ENCODE peak calls at places on chromosome 9, in eight cellular contexts. W is adrenal gland, U is prostate gland, I is lower lobe of right lung, K is lower leg skin, Z is mucosa of descending colon, M is stomach, P is IMR-90. L is an unnamed sample.

GRCh38 chr9:113589890-113590289 is 126.4 kb downstream of the RGS3 start:
- DNase-seq in Z (peak), P (peak), K (no peak), U (no peak), M (no peak), W (no peak), I (peak), L (no peak)

GRCh38 chr9:132773764-132774339 is 103.6 kb downstream of the GTF3C4 start:
- DNase-seq in P (no peak), U (no peak), K (no peak), W (no peak), M (no peak), Z (no peak), I (no peak), L (no peak)

GRCh38 chr9:24035816-24036215 is 209.8 kb upstream of the ELAVL2 start:
- DNase-seq in K (no peak), Z (no peak), I (no peak), P (no peak), M (no peak), U (no peak), W (no peak), L (no peak)

GRCh38 chr9:16192403-16193017 is 639.7 kb downstream of the CCDC171 start:
- DNase-seq in K (no peak), Z (no peak), M (no peak), P (peak), U (no peak), W (no peak), I (no peak), L (no peak)

GRCh38 chr9:37618817-37619216 is 26.4 kb upstream of the TOMM5 start:
- DNase-seq in P (peak), W (no peak), M (no peak), I (no peak), K (no peak), U (no peak), Z (no peak), L (no peak)

GRCh38 chr9:78212868-78213267 is 23.0 kb upstream of the CEP78 start:
- DNase-seq in I (no peak), W (no peak), U (no peak), K (no peak), Z (no peak), M (no peak), P (no peak), L (no peak)

GRCh38 chr9:17021379-17021970 is 113.4 kb upstream of the CNTLN start:
- DNase-seq in P (peak), I (no peak), M (no peak), U (no peak), W (no peak), K (no peak), Z (no peak), L (no peak)

GRCh38 chr9:122118343-122119165 is 25.4 kb upstream of the TTLL11 start:
- DNase-seq in W (no peak), K (no peak), U (no peak), I (no peak), Z (no peak), P (peak), M (no peak), L (no peak)

GRCh38 chr9:74942801-74943200 is 9.9 kb downstream of the C9orf40 start:
- DNase-seq in W (no peak), U (no peak), K (no peak), M (no peak), P (peak), I (no peak), Z (no peak), L (no peak)

GRCh38 chr9:112443200-112443599 is 43.4 kb upstream of the KIAA1958 start:
- DNase-seq in Z (peak), P (peak), I (no peak), K (no peak), U (no peak), W (no peak), M (no peak), L (no peak)

GRCh38 chr9:125650271-125650737 is 56.7 kb downstream of the MAPKAP1 start:
- DNase-seq in Z (no peak), M (no peak), P (peak), I (no peak), U (no peak), W (no peak), K (no peak), L (no peak)

GRCh38 chr9:132164604-132165362 is 2.9 kb downstream of the NTNG2 start:
- DNase-seq in I (no peak), U (no peak), Z (peak), P (no peak), W (peak), M (no peak), K (peak), L (no peak)

GRCh38 chr9:5644522-5644921 is 15.6 kb downstream of the RIC1 start:
- DNase-seq in U (no peak), M (no peak), I (no peak), K (no peak), P (peak), W (no peak), Z (no peak), L (no peak)

GRCh38 chr9:27176971-27177370 is 67.9 kb downstream of the TEK start:
- DNase-seq in W (no peak), M (no peak), K (no peak), Z (no peak), P (peak), U (no peak), I (no peak), L (no peak)

GRCh38 chr9:130570200-130570599 is 9.2 kb upstream of the FUBP3 start:
- DNase-seq in P (peak), W (peak), M (no peak), K (no peak), I (no peak), U (no peak), Z (no peak), L (no peak)

GRCh38 chr9:124215551-124215910 is 42.2 kb upstream of the NEK6 start:
- DNase-seq in K (no peak), I (no peak), P (no peak), M (peak), U (no peak), W (no peak), Z (no peak), L (no peak)

GRCh38 chr9:89738137-89738932 is 133.5 kb downstream of the GADD45G start:
- DNase-seq in K (no peak), W (peak), Z (no peak), U (no peak), M (no peak), I (no peak), P (no peak), L (no peak)

GRCh38 chr9:35776018-35776417 is 15.4 kb upstream of the NPR2 start:
- DNase-seq in M (no peak), U (no peak), I (no peak), P (no peak), Z (no peak), W (no peak), K (no peak), L (no peak)

GRCh38 chr9:1531411-1531903 is 481.3 kb downstream of the DMRT2 start:
- DNase-seq in M (no peak), I (no peak), W (no peak), K (no peak), U (no peak), Z (no peak), P (no peak), L (no peak)

GRCh38 chr9:112188884-112189283 is 13.8 kb upstream of the SUSD1 start:
- DNase-seq in U (no peak), P (no peak), Z (no peak), K (no peak), I (no peak), W (no peak), M (no peak), L (no peak)

GRCh38 chr9:91282292-91282691 is 79.4 kb downstream of the AUH start:
- DNase-seq in K (no peak), P (peak), I (no peak), W (no peak), M (no peak), U (peak), Z (no peak), L (no peak)

GRCh38 chr9:131397100-131397790 is 3.4 kb downstream of the PRRC2B start:
- DNase-seq in W (no peak), M (peak), P (peak), Z (no peak), U (peak), I (no peak), K (no peak), L (no peak)

GRCh38 chr9:81871695-81872094 is 56.5 kb upstream of the SPATA31D4 start:
- DNase-seq in W (no peak), Z (no peak), M (no peak), I (no peak), P (peak), U (no peak), K (no peak), L (no peak)

GRCh38 chr9:1001838-1002237 is 25.4 kb downstream of the DMRT3 start:
- DNase-seq in K (no peak), I (no peak), W (no peak), U (no peak), Z (no peak), M (no peak), P (no peak), L (no peak)

GRCh38 chr9:111994831-111995458 is 98.3 kb downstream of the UGCG start:
- DNase-seq in M (no peak), U (no peak), K (no peak), Z (no peak), W (no peak), P (no peak), I (no peak), L (no peak)

GRCh38 chr9:37730256-37730655 is 23.3 kb upstream of the TRMT10B start:
- DNase-seq in K (no peak), P (peak), U (no peak), Z (no peak), W (no peak), I (no peak), M (no peak), L (no peak)

GRCh38 chr9:76896035-76896434 is 9.9 kb downstream of the PRUNE2 start:
- DNase-seq in P (no peak), I (no peak), W (no peak), Z (no peak), U (no peak), K (no peak), M (no peak), L (no peak)

GRCh38 chr9:123713282-123713681 is 216.6 kb downstream of the DENND1A start:
- DNase-seq in M (no peak), P (no peak), U (no peak), I (no peak), Z (no peak), W (no peak), K (no peak), L (no peak)

GRCh38 chr9:16870606-16871357 is at the start of gene BNC2:
- DNase-seq in W (peak), P (peak), I (peak), M (no peak), Z (peak), K (peak), U (peak), L (peak)

GRCh38 chr9:106860731-106861584 is 2.0 kb upstream of the ZNF462 start:
- DNase-seq in P (peak), U (peak), I (no peak), Z (peak), M (no peak), W (peak), K (no peak), L (peak)

GRCh38 chr9:38008168-38009034 is 60.6 kb downstream of the SHB start:
- DNase-seq in K (no peak), M (peak), P (peak), U (peak), Z (no peak), I (peak), W (no peak), L (no peak)

GRCh38 chr9:93861736-93862358 is 93.3 kb downstream of the BARX1 start:
- DNase-seq in U (no peak), Z (no peak), M (no peak), K (no peak), P (no peak), W (no peak), I (peak), L (no peak)
- TF ChIP-seq CTCF in U (no peak), Z (no peak), M (no peak), K (no peak), P (no peak), W (no peak), I (no peak), L (no peak)

DNA sequence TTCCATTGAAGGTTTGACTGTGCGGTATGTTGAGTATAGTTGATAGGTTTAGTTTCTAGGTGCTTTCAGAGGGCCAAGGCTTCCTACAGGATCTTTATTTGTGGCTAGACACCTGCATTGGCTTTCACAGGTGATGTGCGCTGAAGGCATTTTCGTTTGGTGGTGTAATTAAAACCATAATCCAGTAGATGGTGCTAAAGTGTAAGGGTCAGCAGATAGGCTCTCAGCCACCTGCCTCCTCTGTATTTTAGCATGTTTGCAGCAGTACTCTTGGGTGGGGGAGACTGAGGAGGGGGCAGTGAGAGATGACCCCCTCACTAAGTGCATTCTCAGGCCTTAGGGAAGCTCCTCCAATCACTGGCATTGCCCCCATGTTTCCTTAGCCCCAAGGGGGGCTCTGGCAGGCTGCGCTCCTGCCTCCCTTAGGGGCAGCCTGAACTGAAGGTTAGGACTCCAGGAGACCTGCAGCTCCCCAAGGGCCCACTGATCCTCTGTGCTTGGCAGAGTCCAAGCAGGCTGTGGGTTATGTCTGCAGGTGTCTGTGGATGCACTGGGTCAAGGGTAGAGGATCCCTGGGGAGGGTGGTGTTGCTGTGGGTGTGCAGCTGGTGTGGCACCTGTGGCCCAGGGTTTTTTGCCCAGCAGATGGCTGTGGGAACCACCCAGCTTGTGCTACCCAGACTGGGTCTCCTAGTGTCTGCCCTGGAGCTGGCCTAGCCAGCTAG is 23.4 kb downstream of the CDK20 start:
- DNase-seq in P (peak), I (no peak), W (no peak), Z (no peak), K (no peak), M (no peak), U (no peak), L (no peak)
- TF ChIP-seq CTCF in P (peak), I (peak), W (peak), Z (no peak), K (no peak), M (peak), U (no peak), L (peak)

DNA sequence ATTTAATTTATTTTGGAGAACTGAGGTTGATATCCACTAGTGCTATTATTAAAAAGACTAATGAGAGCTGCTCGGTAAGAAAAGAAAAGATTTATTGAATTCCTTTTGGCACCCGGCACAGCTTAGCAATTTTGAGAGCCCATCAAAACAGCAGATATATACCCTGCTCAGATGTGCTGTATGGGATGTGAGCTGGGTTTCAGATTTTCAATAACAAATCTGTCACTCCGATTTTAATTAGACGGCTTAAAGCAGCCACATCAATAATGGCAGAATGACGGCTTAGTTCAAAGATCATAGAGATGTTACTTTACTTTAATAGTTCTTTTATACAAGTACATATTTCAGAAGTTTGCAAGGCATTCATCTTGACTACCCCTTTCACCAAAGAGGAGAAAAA is 322.5 kb downstream of the GLIS3 start:
- DNase-seq in I (no peak), U (no peak), W (no peak), P (no peak), K (no peak), Z (no peak), M (no peak), L (no peak)
- TF ChIP-seq CTCF in I (no peak), U (no peak), W (no peak), P (no peak), K (no peak), Z (no peak), M (no peak), L (no peak)

GRCh38 chr9:69674112-69674511 is 1.9 kb upstream of the APBA1 start:
- DNase-seq in Z (peak), P (no peak), M (no peak), U (no peak), K (no peak), W (no peak), I (no peak), L (no peak)
- TF ChIP-seq CTCF in Z (no peak), P (no peak), M (no peak), U (no peak), K (no peak), W (no peak), I (no peak), L (no peak)